ENCODE peak calls at places on chromosomes 11 and 22, in five cellular contexts. W, I, E, V and G are unnamed samples.

GRCh38 chr22:49207008-49207775 is 620.5 kb downstream of the BRD1 start:
- DNase-seq in W (peak), I (no peak), E (no peak), V (no peak), G (no peak)

GRCh38 chr22:25153961-25154685 is 45.5 kb upstream of the CRYBB3 start:
- DNase-seq in W (peak), I (peak), E (peak), V (peak), G (peak)

GRCh38 chr11:3134218-3134621 is 30.9 kb downstream of the OSBPL5 start:
- DNase-seq in W (peak), I (no peak), E (no peak), V (no peak), G (no peak)

GRCh38 chr11:6298605-6299004 is 21.7 kb downstream of the CAVIN3 start:
- DNase-seq in W (no peak), I (peak), E (peak), V (peak), G (peak)

GRCh38 chr22:50576070-50576469 is 2.2 kb downstream of the CPT1B start:
- DNase-seq in W (no peak), I (peak), E (peak), V (peak), G (peak)

GRCh38 chr11:71055925-71056324 is 196.5 kb downstream of the SHANK2 start:
- DNase-seq in W (no peak), I (no peak), E (no peak), V (no peak), G (no peak)

GRCh38 chr11:18204771-18205170 is 31.8 kb downstream of the SAA4 start:
- DNase-seq in W (no peak), I (no peak), E (no peak), V (no peak), G (no peak)

GRCh38 chr11:128522943-128523518 is 64.3 kb downstream of the ETS1 start:
- DNase-seq in W (no peak), I (no peak), E (no peak), V (no peak), G (no peak)

GRCh38 chr22:30312053-30312452 is 14.7 kb downstream of the TBC1D10A start:
- DNase-seq in W (no peak), I (peak), E (no peak), V (peak), G (no peak)

GRCh38 chr11:46382644-46383403 is 1.4 kb downstream of the MDK start:
- DNase-seq in W (peak), I (peak), E (peak), V (peak), G (peak)

GRCh38 chr22:24579242-24579569 is 13.7 kb downstream of the LRRC75B start:
- DNase-seq in W (no peak), I (no peak), E (no peak), V (no peak), G (no peak)

GRCh38 chr11:78567209-78567608 is 7.5 kb downstream of the NARS2 start:
- DNase-seq in W (no peak), I (peak), E (peak), V (peak), G (peak)

GRCh38 chr11:36711104-36711825 is 113.2 kb upstream of the RAG2 start:
- DNase-seq in W (no peak), I (no peak), E (peak), V (no peak), G (no peak)

GRCh38 chr11:44607987-44608386 is 42.5 kb downstream of the CD82 start:
- DNase-seq in W (no peak), I (peak), E (no peak), V (no peak), G (peak)

GRCh38 chr11:68038718-68039525 is at the start of gene TCIRG1:
- DNase-seq in W (peak), I (peak), E (peak), V (peak), G (peak)

GRCh38 chr11:78941226-78941851 is 366.7 kb upstream of the NARS2 start:
- DNase-seq in W (no peak), I (no peak), E (no peak), V (no peak), G (no peak)

GRCh38 chr11:67389477-67389876 is 2.3 kb upstream of the RAD9A start:
- DNase-seq in W (no peak), I (peak), E (peak), V (no peak), G (no peak)

GRCh38 chr11:67289651-67290479 is 762 bp downstream of the ANKRD13D start:
- DNase-seq in W (peak), I (peak), E (peak), V (no peak), G (no peak)

GRCh38 chr11:12680246-12680939 is 6.2 kb downstream of the TEAD1 start:
- DNase-seq in W (peak), I (peak), E (peak), V (peak), G (peak)

GRCh38 chr11:43327987-43328386 is 16.2 kb downstream of the API5 start:
- DNase-seq in W (no peak), I (peak), E (no peak), V (peak), G (peak)

GRCh38 chr11:114076974-114077373 is 17.5 kb downstream of the ZBTB16 start:
- DNase-seq in W (peak), I (no peak), E (peak), V (no peak), G (no peak)
- H3K4me3 ChIP-seq in W (no peak), I (peak), E (no peak), V (no peak), G (no peak)

GRCh38 chr22:27775698-27776409 is 25.7 kb downstream of the MN1 start:
- DNase-seq in W (no peak), I (no peak), E (no peak), V (no peak), G (no peak)
- H3K4me3 ChIP-seq in W (no peak), I (peak), E (no peak), V (no peak), G (no peak)

DNA sequence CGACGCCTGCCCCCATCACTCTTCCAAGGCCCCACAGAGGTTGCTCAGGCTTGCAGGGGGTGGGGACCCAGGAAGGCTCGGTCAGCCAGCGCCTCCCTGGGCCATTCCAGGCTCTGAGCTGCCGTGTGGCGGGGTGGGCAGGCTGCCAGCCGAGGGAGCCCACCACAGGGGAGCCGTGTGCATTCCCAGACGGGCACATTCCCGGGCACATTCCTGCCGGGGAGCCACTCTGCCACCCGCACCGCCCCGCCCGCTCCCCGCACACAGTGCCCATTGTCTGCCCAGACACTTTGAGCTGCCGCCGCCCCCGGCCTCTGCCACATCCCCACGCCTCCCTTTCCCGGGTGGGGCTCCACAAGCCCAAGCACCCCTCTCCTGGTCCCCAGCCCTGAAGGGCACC is 27.4 kb downstream of the RPL3 start:
- DNase-seq in W (no peak), I (no peak), E (no peak), V (no peak), G (no peak)
- H3K4me3 ChIP-seq in W (no peak), I (no peak), E (no peak), V (no peak), G (no peak)

GRCh38 chr11:14445542-14446530 is 53.8 kb downstream of the COPB1 start:
- DNase-seq in W (no peak), I (peak), E (no peak), V (peak), G (peak)
- H3K4me3 ChIP-seq in W (no peak), I (peak), E (no peak), V (no peak), G (no peak)

GRCh38 chr22:20299736-20300136 is 20.1 kb downstream of the DGCR6L start:
- DNase-seq in W (no peak), I (no peak), E (no peak), V (no peak), G (peak)
- H3K4me3 ChIP-seq in W (peak), I (peak), E (no peak), V (peak), G (no peak)

GRCh38 chr22:44314425-44315067 is 1.8 kb upstream of the SHISAL1 start:
- DNase-seq in W (no peak), I (no peak), E (no peak), V (no peak), G (no peak)

GRCh38 chr22:44311104-44311854 is 1.5 kb downstream of the SHISAL1 start:
- DNase-seq in W (no peak), I (no peak), E (no peak), V (no peak), G (no peak)

GRCh38 chr22:44313385-44314006 is 745 bp upstream of the SHISAL1 start:
- DNase-seq in W (no peak), I (no peak), E (no peak), V (no peak), G (no peak)

GRCh38 chr22:44311855-44312170 is 938 bp downstream of the SHISAL1 start:
- DNase-seq in W (no peak), I (peak), E (no peak), V (peak), G (peak)

DNA sequence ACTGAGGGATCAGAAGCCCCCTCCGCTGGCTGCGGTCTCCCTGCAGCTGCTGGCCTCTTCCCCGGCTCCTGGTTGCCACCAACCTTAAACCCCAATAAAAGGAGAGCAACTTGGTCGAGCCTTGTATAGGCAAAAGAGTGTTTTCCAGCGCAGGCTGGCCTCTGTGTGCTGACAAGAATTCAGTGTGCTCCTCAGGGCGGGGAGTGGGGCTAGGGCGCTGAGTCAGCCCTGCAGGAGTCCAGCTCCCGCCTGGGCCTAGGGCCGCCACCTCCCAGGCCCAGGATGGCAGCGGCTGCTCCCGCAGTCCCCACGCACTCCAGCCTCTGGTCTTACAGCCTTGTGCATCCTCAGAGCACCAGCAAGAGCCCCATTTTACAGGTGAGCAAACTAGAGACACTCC is at the start of gene SHISAL1:
- DNase-seq in W (no peak), I (no peak), E (no peak), V (no peak), G (peak)
- H3K4me3 ChIP-seq in W (peak), I (no peak), E (no peak), V (no peak), G (no peak)

GRCh38 chr11:122440783-122441701 is 214.5 kb upstream of the UBASH3B start:
- DNase-seq in W (peak), I (peak), E (peak), V (peak), G (peak)
- H3K4me3 ChIP-seq in W (peak), I (peak), E (no peak), V (peak), G (peak)

GRCh38 chr22:44181912-44182590 is 1.3 kb downstream of the PARVG start:
- DNase-seq in W (no peak), I (no peak), E (no peak), V (no peak), G (no peak)
- H3K4me3 ChIP-seq in W (no peak), I (no peak), E (no peak), V (no peak), G (no peak)